ENCODE peak calls at places on chromosomes 7 and 10, in eight cellular contexts. Z is left ventricle myocardium inferior; T is endothelial cell; W is cardiac muscle cell; B is A673; C is astrocyte of the spinal cord; H is body of pancreas; O is CD4-positive, alpha-beta T cell. D is an unnamed sample.

GRCh38 chr10:3248526-3249255 is 76.1 kb upstream of the PITRM1 start:
- DNase-seq in W (no peak), O (no peak), B (peak; percentile 62), Z (no peak), T (no peak), H (peak; percentile 25), C (peak; percentile 95), D (peak; percentile 90)

GRCh38 chr7:1537631-1538412 is 7.3 kb downstream of the MAFK start:
- DNase-seq in B (peak; percentile 83), O (no peak), Z (peak; percentile 93), W (peak; percentile 29), H (peak; percentile 94), C (peak; percentile 96), T (peak; percentile 49), D (peak; percentile 96)

GRCh38 chr10:97399843-97400545 is 1.1 kb downstream of the RRP12 start:
- DNase-seq in B (peak; percentile 59), C (peak; percentile 67), H (peak; percentile 64), W (peak; percentile 27), T (no peak), O (no peak), Z (no peak), D (peak; percentile 68)

GRCh38 chr7:107632466-107632865 is 28.2 kb upstream of the SLC26A4 start:
- DNase-seq in H (no peak), C (no peak), Z (no peak), W (no peak), T (no peak), B (no peak), O (no peak), D (no peak)

GRCh38 chr10:69901022-69901421 is 99.3 kb downstream of the COL13A1 start:
- DNase-seq in O (no peak), Z (no peak), W (no peak), B (no peak), H (no peak), T (no peak), C (no peak), D (no peak)

GRCh38 chr7:73717025-73717807 is 2.3 kb downstream of the STX1A start:
- DNase-seq in C (peak; percentile 63), B (no peak), O (no peak), W (no peak), Z (no peak), T (no peak), H (no peak), D (no peak)

GRCh38 chr10:73785721-73786511 is 510 bp downstream of the ZSWIM8 start:
- DNase-seq in Z (no peak), W (peak; percentile 86), H (peak; percentile 58), B (peak; percentile 19), C (peak; percentile 48), O (peak; percentile 25), T (peak; percentile 60), D (peak; percentile 75)

GRCh38 chr10:34966440-34966839 is 123.7 kb downstream of the CUL2 start:
- DNase-seq in H (no peak), C (peak; percentile 39), T (no peak), W (no peak), Z (no peak), B (no peak), O (no peak), D (no peak)

GRCh38 chr7:155984609-155985405 is 172.5 kb upstream of the SHH start:
- DNase-seq in T (no peak), H (no peak), O (no peak), Z (no peak), W (no peak), C (no peak), B (no peak), D (no peak)

GRCh38 chr10:119161680-119162079 is 3.8 kb downstream of the SFXN4 start:
- DNase-seq in T (no peak), O (no peak), H (no peak), W (no peak), B (no peak), Z (no peak), C (peak; percentile 54), D (no peak)
- TF ChIP-seq CTCF in T (no peak), O (no peak), H (no peak), W (peak; percentile 14), B (no peak), Z (peak; percentile 16), C (no peak), D (no peak)

GRCh38 chr7:127239814-127240213 is 12.9 kb downstream of the GRM8 start:
- DNase-seq in W (no peak), H (no peak), Z (no peak), C (no peak), O (no peak), B (peak; percentile 4), T (no peak), D (no peak)
- TF ChIP-seq CTCF in W (no peak), H (peak; percentile 4), Z (no peak), C (no peak), O (no peak), B (peak; percentile 45), T (peak; percentile 37), D (no peak)

GRCh38 chr10:38032881-38033280 is 22.4 kb downstream of the ZNF33A start:
- DNase-seq in Z (no peak), W (no peak), T (no peak), C (no peak), B (no peak), H (peak; percentile 11), O (no peak), D (no peak)

GRCh38 chr10:38025283-38025682 is 14.8 kb downstream of the ZNF33A start:
- DNase-seq in C (no peak), H (no peak), O (no peak), B (no peak), W (no peak), T (no peak), Z (no peak), D (no peak)

DNA sequence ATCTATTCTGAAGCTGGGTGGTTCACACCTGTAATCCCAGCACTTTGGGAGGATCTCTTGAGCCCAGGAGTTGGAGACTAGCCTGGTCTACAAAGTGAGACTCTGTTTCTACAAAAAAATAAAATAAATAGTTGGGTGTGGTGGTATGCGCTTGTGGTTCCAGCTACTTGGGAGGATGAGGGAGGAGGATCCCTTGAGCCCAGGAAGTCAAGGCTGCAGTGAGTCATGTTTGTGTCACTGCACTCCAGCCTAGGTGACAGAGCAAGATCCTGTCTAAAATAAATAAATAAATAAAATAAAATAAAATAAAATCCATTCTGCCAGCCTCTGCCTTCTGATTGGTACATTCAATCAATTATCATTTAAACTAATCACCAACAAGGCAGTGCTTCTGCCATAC is 17.5 kb downstream of the ZNF33A start:
- DNase-seq in C (no peak), W (no peak), T (no peak), O (no peak), H (no peak), Z (no peak), B (no peak), D (no peak)
- TF ChIP-seq CTCF in C (no peak), W (no peak), T (no peak), O (no peak), H (no peak), Z (no peak), B (no peak), D (no peak)

DNA sequence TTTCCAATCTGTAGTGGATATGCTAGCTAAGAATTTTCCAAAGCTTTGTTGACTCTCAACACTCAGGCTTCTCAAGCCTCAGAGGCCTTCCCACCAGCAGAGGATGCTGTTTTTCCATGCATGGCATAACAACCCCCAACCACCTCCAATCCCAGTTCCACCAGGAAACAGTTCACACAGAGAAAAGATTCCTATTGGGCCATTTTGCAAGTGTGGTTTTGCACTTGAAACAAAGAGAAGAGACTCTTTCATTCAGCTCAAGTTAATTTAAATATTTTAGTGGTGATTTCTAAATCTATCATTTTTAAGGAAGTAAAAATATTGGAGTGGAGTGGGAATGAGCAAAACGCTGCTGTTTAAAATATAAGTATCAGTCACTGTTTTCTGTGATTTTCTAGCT is 105.6 kb upstream of the COL1A2 start:
- DNase-seq in B (peak; percentile 93), H (peak; percentile 82), O (no peak), C (peak; percentile 90), Z (peak; percentile 31), W (peak; percentile 84), T (peak; percentile 64), D (peak; percentile 83)
- TF ChIP-seq CTCF in B (peak; percentile 97), H (peak; percentile 95), O (no peak), C (peak; percentile 100), Z (peak; percentile 85), W (peak; percentile 100), T (peak; percentile 63), D (peak; percentile 94)

DNA sequence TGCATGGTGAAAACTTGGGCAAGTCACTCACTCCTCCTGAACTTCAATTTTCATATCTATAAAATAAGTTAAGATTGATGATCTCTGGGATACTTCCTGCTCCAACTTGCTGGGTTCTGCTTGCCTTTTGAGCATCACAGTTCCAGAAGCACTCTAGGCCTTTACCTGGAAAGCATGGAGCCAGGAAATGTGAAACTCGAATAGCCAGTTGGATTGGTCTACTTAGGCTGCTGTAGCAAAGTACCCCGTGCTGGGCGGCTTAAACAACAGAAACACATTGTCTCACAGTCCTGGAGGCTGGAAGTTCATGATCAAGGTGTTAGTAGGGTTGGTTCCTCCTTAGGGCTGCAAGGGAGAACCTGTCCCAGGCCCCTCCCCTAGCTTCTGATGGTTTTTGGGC is 64.5 kb downstream of the NAMPT start:
- DNase-seq in B (no peak), Z (no peak), O (no peak), C (no peak), T (no peak), W (no peak), H (no peak), D (no peak)
- TF ChIP-seq CTCF in B (no peak), Z (no peak), O (no peak), C (no peak), T (no peak), W (no peak), H (no peak), D (no peak)

DNA sequence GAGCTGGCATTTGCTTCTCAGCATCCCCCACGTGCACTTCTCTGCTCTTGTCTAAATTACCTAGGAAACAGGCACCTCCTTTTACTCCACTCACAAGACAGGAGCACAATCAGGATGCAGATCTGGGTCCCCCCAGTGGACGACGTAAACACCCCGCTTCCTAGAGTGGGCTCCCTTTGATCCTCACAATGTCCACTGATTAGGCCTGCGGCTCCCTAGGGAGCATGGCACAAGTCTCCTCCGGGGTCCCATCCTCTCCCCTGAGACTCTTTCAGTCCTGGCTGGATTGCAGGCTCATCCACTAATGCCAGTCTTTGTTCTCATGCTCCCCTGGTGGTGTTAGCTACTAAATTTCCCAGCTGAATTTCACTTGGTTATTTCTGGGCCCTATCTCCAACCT is 98.3 kb downstream of the GLI3 start:
- DNase-seq in C (no peak), O (no peak), W (no peak), B (no peak), T (no peak), Z (no peak), H (no peak), D (no peak)
- TF ChIP-seq CTCF in C (peak; percentile 19), O (no peak), W (no peak), B (peak; percentile 36), T (no peak), Z (no peak), H (no peak), D (peak; percentile 6)

DNA sequence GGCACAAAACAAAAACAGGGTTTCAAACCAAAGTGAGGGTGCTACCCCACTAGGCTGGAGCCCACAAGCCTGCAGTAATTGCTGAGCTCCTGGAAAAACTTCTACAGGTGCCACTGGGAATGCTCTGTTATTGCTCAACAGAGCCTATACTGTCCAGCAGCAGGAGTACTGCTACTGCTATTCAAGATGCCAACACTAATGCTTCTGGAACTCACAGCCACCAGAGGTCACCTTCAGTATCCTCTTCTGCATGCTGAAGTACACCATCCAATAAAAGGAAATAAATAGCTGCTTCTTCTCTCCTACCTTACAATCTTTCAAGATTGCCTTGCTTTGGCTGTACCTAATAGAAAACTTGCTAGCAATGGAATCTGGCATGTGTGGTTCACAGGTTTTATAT is 222.0 kb downstream of the LRRN3 start:
- DNase-seq in Z (no peak), O (no peak), W (peak; percentile 19), H (no peak), B (no peak), C (peak; percentile 6), T (no peak), D (peak; percentile 2)
- TF ChIP-seq CTCF in Z (no peak), O (no peak), W (no peak), H (no peak), B (no peak), C (no peak), T (no peak), D (peak; percentile 28)

D was measured in HFFc6.